ENCODE peak calls at places on chromosomes 16 and 17, in five cellular contexts. B, Y, O, H and W are unnamed samples.

GRCh38 chr17:697682-698081 is 17.0 kb downstream of the VPS53 start:
- DNase-seq in B (no peak), Y (no peak), O (no peak), H (no peak), W (no peak)

GRCh38 chr17:69012895-69013805 is 47.6 kb downstream of the ABCA9 start:
- DNase-seq in B (no peak), Y (no peak), O (no peak), H (no peak), W (no peak)

GRCh38 chr16:70576431-70577255 is 53.0 kb downstream of the SF3B3 start:
- DNase-seq in B (no peak), Y (no peak), O (no peak), H (no peak), W (no peak)

GRCh38 chr17:9470171-9470570 is 105.4 kb downstream of the STX8 start:
- DNase-seq in B (no peak), Y (no peak), O (no peak), H (no peak), W (no peak)

GRCh38 chr17:63540581-63540980 is 9.7 kb upstream of the DCAF7 start:
- DNase-seq in B (no peak), Y (no peak), O (no peak), H (no peak), W (no peak)

GRCh38 chr17:17741346-17742023 is 60.2 kb downstream of the RAI1 start:
- DNase-seq in B (no peak), Y (no peak), O (no peak), H (no peak), W (no peak)

GRCh38 chr17:83136931-83137330 is 57.5 kb downstream of the METRNL start:
- DNase-seq in B (no peak), Y (peak), O (no peak), H (no peak), W (peak)

GRCh38 chr17:41599680-41600079 is 12.9 kb downstream of the KRT16 start:
- DNase-seq in B (no peak), Y (no peak), O (no peak), H (no peak), W (no peak)

GRCh38 chr16:89352091-89352681 is 134.7 kb downstream of the ZNF778 start:
- DNase-seq in B (no peak), Y (no peak), O (no peak), H (no peak), W (no peak)

GRCh38 chr17:32962320-32962707 is 29.3 kb upstream of the SPACA3 start:
- DNase-seq in B (no peak), Y (no peak), O (no peak), H (no peak), W (no peak)

GRCh38 chr16:49932943-49933342 is 77.0 kb upstream of the ZNF423 start:
- DNase-seq in B (no peak), Y (no peak), O (no peak), H (no peak), W (no peak)

GRCh38 chr16:59848314-59848713 is 1114.2 kb upstream of the GOT2 start:
- DNase-seq in B (no peak), Y (no peak), O (no peak), H (no peak), W (no peak)

GRCh38 chr16:4261557-4262172 is 11.2 kb downstream of the TFAP4 start:
- DNase-seq in B (no peak), Y (no peak), O (no peak), H (no peak), W (no peak)

GRCh38 chr17:61408151-61409041 is 8.8 kb downstream of the TBX2 start:
- DNase-seq in B (no peak), Y (peak), O (no peak), H (no peak), W (no peak)

GRCh38 chr17:2195729-2196128 is 107.9 kb downstream of the SMG6 start:
- DNase-seq in B (no peak), Y (no peak), O (no peak), H (no peak), W (peak)

GRCh38 chr17:66481259-66481658 is 178.8 kb downstream of the PRKCA start:
- DNase-seq in B (no peak), Y (no peak), O (no peak), H (no peak), W (no peak)

GRCh38 chr16:74450236-74450635 is 29.0 kb upstream of the CLEC18B start:
- DNase-seq in B (no peak), Y (no peak), O (no peak), H (no peak), W (no peak)

GRCh38 chr17:75126954-75127353 is 4.6 kb downstream of the NT5C start:
- DNase-seq in B (no peak), Y (no peak), O (no peak), H (no peak), W (no peak)

GRCh38 chr17:76132574-76133338 is 8.3 kb downstream of the FOXJ1 start:
- DNase-seq in B (no peak), Y (no peak), O (no peak), H (no peak), W (peak)

GRCh38 chr17:17491546-17491988 is 4.6 kb downstream of the RASD1 start:
- DNase-seq in B (no peak), Y (peak), O (no peak), H (no peak), W (no peak)

GRCh38 chr16:85353839-85354622 is 241.8 kb upstream of the CIBAR2 start:
- DNase-seq in B (no peak), Y (no peak), O (no peak), H (no peak), W (peak)